ENCODE peak calls at places on chromosomes 7 and 10, in four cellular contexts. L is SHP77 treated with DMSO at 0.1 percent for 48 hours; F is activated naive CD4-positive, alpha-beta T cell treated with Interleukin-2 at 50 U/mL for 16 hours; A is activated T-cell treated with anti-CD3 and anti-CD28 coated beads for 1 hour. R is an unnamed sample.

GRCh38 chr7:119377-120163 is 72.8 kb upstream of the FAM20C start:
- DNase-seq in L (no peak), F (no peak), A (no peak), R (no peak)

GRCh38 chr7:100837099-100837836 is 9.9 kb upstream of the EPHB4 start:
- DNase-seq in L (peak), F (peak), A (peak), R (peak)

GRCh38 chr10:62424026-62424425 is 49.9 kb downstream of the ZNF365 start:
- DNase-seq in L (no peak), F (no peak), A (no peak), R (peak)

GRCh38 chr7:12281026-12281425 is 69.9 kb downstream of the TMEM106B start:
- DNase-seq in L (no peak), F (no peak), A (no peak), R (peak)

GRCh38 chr7:158390460-158390859 is 197.2 kb downstream of the PTPRN2 start:
- DNase-seq in L (no peak), F (no peak), A (no peak), R (no peak)

GRCh38 chr10:91251430-91252056 is 31.1 kb downstream of the PCGF5 start:
- DNase-seq in L (no peak), F (peak), A (peak), R (peak)

GRCh38 chr10:122560279-122560804 is at the start of gene DMBT1:
- DNase-seq in L (no peak), F (no peak), A (no peak), R (no peak)

GRCh38 chr10:24299587-24300258 is 90.8 kb downstream of the KIAA1217 start:
- DNase-seq in L (no peak), F (no peak), A (no peak), R (no peak)

GRCh38 chr10:986137-986825 is 2.0 kb upstream of the GTPBP4 start:
- DNase-seq in L (peak), F (no peak), A (no peak), R (no peak)

GRCh38 chr7:64947252-64948000 is 43.4 kb downstream of the ZNF117 start:
- DNase-seq in L (no peak), F (no peak), A (no peak), R (no peak)

R was measured in SK-MEL-5.